ENCODE peak calls at places on chromosomes 2 and 18, in eight cellular contexts. W is thyroid gland, F is prostate gland, U is tibial artery, Y is gastrocnemius medialis, G is Peyer's patch, X is endothelial cell of umbilical vein, R is RWPE2. K is an unnamed sample.

GRCh38 chr18:3726241-3726951 is 276.4 kb downstream of the TGIF1 start:
- DNase-seq in W (peak; percentile 74), F (no peak), U (no peak), Y (no peak), G (no peak), X (no peak), R (no peak), K (no peak)

GRCh38 chr18:62717059-62717849 is 1.9 kb downstream of the PHLPP1 start:
- DNase-seq in W (peak; percentile 61), F (peak; percentile 65), U (no peak), Y (no peak), G (peak; percentile 78), X (peak; percentile 58), R (peak; percentile 69), K (peak; percentile 56)

GRCh38 chr18:59707306-59707705 is 10.1 kb upstream of the CCBE1 start:
- DNase-seq in W (no peak), F (no peak), U (no peak), Y (no peak), G (no peak), X (no peak), R (no peak), K (no peak)

GRCh38 chr2:157596992-157597681 is 31.5 kb downstream of the ACVR1C start:
- DNase-seq in W (peak; percentile 36), F (no peak), U (peak; percentile 65), Y (no peak), G (peak; percentile 67), X (peak; percentile 4), R (no peak), K (peak; percentile 52)

GRCh38 chr2:232309592-232309991 is 69.0 kb upstream of the ALPP start:
- DNase-seq in W (no peak), F (no peak), U (no peak), Y (no peak), G (peak; percentile 37), X (no peak), R (no peak), K (no peak)

GRCh38 chr2:37343537-37344434 is 644 bp upstream of the QPCT start:
- DNase-seq in W (no peak), F (no peak), U (no peak), Y (no peak), G (no peak), X (peak; percentile 47), R (no peak), K (no peak)

GRCh38 chr2:30666307-30666874 is 140.9 kb downstream of the CAPN13 start:
- DNase-seq in W (no peak), F (no peak), U (peak; percentile 66), Y (no peak), G (no peak), X (peak; percentile 57), R (peak; percentile 76), K (peak; percentile 65)

GRCh38 chr2:48483916-48484315 is 46.0 kb upstream of the STON1 start:
- DNase-seq in W (no peak), F (no peak), U (no peak), Y (no peak), G (no peak), X (peak; percentile 43), R (no peak), K (no peak)

GRCh38 chr2:108594132-108594981 is 60.1 kb downstream of the LIMS1 start:
- DNase-seq in W (no peak), F (no peak), U (no peak), Y (no peak), G (no peak), X (peak; percentile 91), R (no peak), K (peak; percentile 76)

GRCh38 chr2:147499785-147500184 is 345.0 kb upstream of the ACVR2A start:
- DNase-seq in W (no peak), F (no peak), U (no peak), Y (no peak), G (no peak), X (no peak), R (no peak), K (peak; percentile 47)

GRCh38 chr2:218583983-218584850 is 15.6 kb downstream of the CNOT9 start:
- DNase-seq in W (no peak), F (no peak), U (no peak), Y (no peak), G (no peak), X (peak; percentile 21), R (no peak), K (no peak)

GRCh38 chr18:55421612-55422381 is 166.2 kb downstream of the TCF4 start:
- DNase-seq in W (no peak), F (peak; percentile 77), U (no peak), Y (peak; percentile 46), G (no peak), X (peak; percentile 48), R (no peak), K (no peak)

GRCh38 chr18:48153641-48154481 is 223.4 kb upstream of the SMAD2 start:
- DNase-seq in W (peak; percentile 38), F (no peak), U (no peak), Y (peak; percentile 62), G (no peak), X (no peak), R (no peak), K (no peak)

GRCh38 chr18:3848316-3848715 is 398.3 kb downstream of the TGIF1 start:
- DNase-seq in W (no peak), F (no peak), U (no peak), Y (no peak), G (no peak), X (no peak), R (no peak), K (no peak)

GRCh38 chr2:176104338-176105077 is 2.6 kb upstream of the HOXD11 start:
- DNase-seq in W (no peak), F (no peak), U (no peak), Y (no peak), G (peak; percentile 45), X (no peak), R (no peak), K (no peak)

GRCh38 chr2:233089851-233090250 is 29.7 kb downstream of the INPP5D start:
- DNase-seq in W (no peak), F (no peak), U (peak; percentile 43), Y (no peak), G (peak; percentile 44), X (no peak), R (no peak), K (no peak)

GRCh38 chr18:9901377-9901776 is 12.4 kb upstream of the VAPA start:
- DNase-seq in W (peak; percentile 49), F (no peak), U (no peak), Y (peak; percentile 54), G (no peak), X (no peak), R (no peak), K (no peak)

GRCh38 chr2:22221006-22221405 is 1097.2 kb downstream of the TDRD15 start:
- DNase-seq in W (no peak), F (no peak), U (no peak), Y (no peak), G (no peak), X (no peak), R (no peak), K (no peak)

GRCh38 chr2:172461591-172462392 is 34.4 kb downstream of the ITGA6 start:
- DNase-seq in W (peak; percentile 67), F (peak; percentile 73), U (no peak), Y (peak; percentile 25), G (peak; percentile 88), X (peak; percentile 62), R (no peak), K (peak; percentile 61)

GRCh38 chr2:60352491-60353405 is 200.7 kb downstream of the BCL11A start:
- DNase-seq in W (peak; percentile 91), F (peak; percentile 17), U (no peak), Y (no peak), G (peak; percentile 91), X (no peak), R (no peak), K (peak; percentile 69)

GRCh38 chr2:102736174-102736606 is 25.6 kb upstream of the TMEM182 start:
- DNase-seq in W (peak; percentile 30), F (no peak), U (no peak), Y (peak; percentile 26), G (peak; percentile 68), X (no peak), R (no peak), K (no peak)

GRCh38 chr2:102737435-102737834 is 24.4 kb upstream of the TMEM182 start:
- DNase-seq in W (no peak), F (no peak), U (no peak), Y (no peak), G (no peak), X (no peak), R (no peak), K (peak; percentile 58)

GRCh38 chr2:102735431-102736130 is 26.2 kb upstream of the TMEM182 start:
- DNase-seq in W (no peak), F (no peak), U (no peak), Y (peak; percentile 65), G (peak; percentile 57), X (peak; percentile 5), R (no peak), K (no peak)

GRCh38 chr2:102736607-102737409 is 25.0 kb upstream of the TMEM182 start:
- DNase-seq in W (peak; percentile 85), F (peak; percentile 78), U (peak; percentile 85), Y (peak; percentile 77), G (peak; percentile 94), X (peak; percentile 76), R (peak; percentile 74), K (peak; percentile 86)
- TF ChIP-seq CTCF in W (no peak), F (no peak), U (no peak), Y (no peak), G (no peak), X (no peak), R (no peak), K (no peak)

GRCh38 chr18:75456277-75456676 is 28.8 kb upstream of the SMIM21 start:
- DNase-seq in W (peak; percentile 8), F (no peak), U (no peak), Y (no peak), G (no peak), X (no peak), R (no peak), K (no peak)
- H3K4me3 ChIP-seq in W (no peak overlapping the region), F (peak overlapping the region; percentile 39), U (peak overlapping the region; percentile 56), Y (peak overlapping the region; percentile 30), G (peak overlapping the region; percentile 50), X (no peak overlapping the region), R (no peak overlapping the region), K (no peak overlapping the region)

GRCh38 chr2:8539743-8540551 is 141.9 kb upstream of the ID2 start:
- DNase-seq in W (peak; percentile 92), F (peak; percentile 94), U (peak; percentile 69), Y (peak; percentile 32), G (peak; percentile 55), X (no peak), R (peak; percentile 19), K (no peak)
- TF ChIP-seq CTCF in W (no peak), F (peak; percentile 70), U (no peak), Y (no peak), G (no peak), X (no peak), R (no peak), K (no peak)

DNA sequence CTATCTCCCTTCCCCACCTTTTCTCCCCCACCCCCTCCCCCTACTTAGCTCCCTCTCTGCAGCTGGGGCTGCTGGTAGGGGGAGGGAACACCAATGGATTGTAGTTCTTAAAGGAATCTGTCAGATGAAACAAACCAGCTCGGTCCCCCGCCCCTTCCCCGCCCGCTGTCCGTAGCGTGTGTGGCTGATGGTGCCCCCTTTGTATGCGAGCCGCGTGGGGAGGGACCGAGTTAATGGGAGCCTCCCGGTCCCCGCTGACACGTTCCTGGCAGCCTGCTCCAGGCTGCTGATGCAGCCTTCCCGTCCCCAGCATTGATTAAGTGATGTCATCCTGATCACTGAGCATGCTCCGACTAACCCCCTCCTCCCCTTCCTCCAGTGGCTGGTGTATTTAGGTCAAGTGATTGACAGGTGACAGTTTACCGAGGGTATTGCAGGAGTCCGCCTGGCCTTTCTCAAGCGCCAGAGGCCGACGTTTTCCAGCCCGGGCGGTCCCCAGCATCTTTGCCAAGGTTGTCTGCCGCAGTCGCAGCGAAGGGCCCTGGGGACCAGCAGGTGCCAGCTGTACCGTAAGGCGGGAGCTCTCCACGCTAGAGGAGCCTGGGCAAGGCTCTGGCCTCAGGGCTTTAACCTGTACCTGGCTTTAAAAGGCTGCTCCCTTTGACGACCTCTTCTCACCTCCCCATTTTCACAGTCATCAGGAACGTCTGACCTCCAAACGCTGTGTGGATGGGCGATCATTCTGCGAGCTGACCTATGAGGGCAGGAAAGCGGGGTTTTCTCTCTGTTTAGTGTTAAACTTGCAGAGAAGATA is 1.8 kb downstream of the KIF5C start:
- DNase-seq in W (peak; percentile 40), F (peak; percentile 78), U (peak; percentile 66), Y (no peak), G (peak; percentile 71), X (no peak), R (no peak), K (peak; percentile 53)
- H3K4me3 ChIP-seq in W (no peak overlapping the region), F (peak overlapping the region; percentile 74), U (peak overlapping the region; percentile 60), Y (peak overlapping the region; percentile 47), G (peak overlapping the region; percentile 55), X (no peak overlapping the region), R (peak overlapping the region; percentile 4), K (peak overlapping the region; percentile 33)

K was measured in GM12865.